ENCODE peak calls at places on chromosomes 5 and 9, in seven cellular contexts. One of them, this sample, is unnamed.

GRCh38 chr5:150245111-150245789 is 44.3 kb downstream of the CAMK2A start:
- DNase-seq in MM.1S: no peak
- DNase-seq in CD8-positive, alpha-beta T cell: no peak
- DNase-seq in AG09319: no peak
- DNase-seq in CD4-positive, alpha-beta T cell: no peak
- DNase-seq in PC-3: no peak
- DNase-seq in thoracic aorta: no peak
- DNase-seq in this sample: no peak

GRCh38 chr9:18857334-18857733 is 175.7 kb downstream of the SAXO1 start:
- DNase-seq in MM.1S: no peak
- DNase-seq in CD8-positive, alpha-beta T cell: no peak
- DNase-seq in AG09319: no peak
- DNase-seq in CD4-positive, alpha-beta T cell: no peak
- DNase-seq in PC-3: no peak
- DNase-seq in thoracic aorta: no peak
- DNase-seq in this sample: no peak

GRCh38 chr5:33999986-34000385 is 7.9 kb downstream of the AMACR start:
- DNase-seq in MM.1S: no peak
- DNase-seq in CD8-positive, alpha-beta T cell: no peak
- DNase-seq in AG09319: no peak
- DNase-seq in CD4-positive, alpha-beta T cell: no peak
- DNase-seq in PC-3: no peak
- DNase-seq in thoracic aorta: no peak
- DNase-seq in this sample: no peak

GRCh38 chr5:137446611-137447010 is 52.5 kb downstream of the SPOCK1 start:
- DNase-seq in MM.1S: no peak
- DNase-seq in CD8-positive, alpha-beta T cell: no peak
- DNase-seq in AG09319: no peak
- DNase-seq in CD4-positive, alpha-beta T cell: no peak
- DNase-seq in PC-3: no peak
- DNase-seq in thoracic aorta: no peak
- DNase-seq in this sample: no peak

GRCh38 chr5:65480306-65480865 is 1.3 kb downstream of the ADAMTS6 start:
- DNase-seq in MM.1S: peak
- DNase-seq in CD8-positive, alpha-beta T cell: peak
- DNase-seq in AG09319: peak
- DNase-seq in CD4-positive, alpha-beta T cell: peak
- DNase-seq in PC-3: peak
- DNase-seq in thoracic aorta: peak
- DNase-seq in this sample: no peak

GRCh38 chr9:114080773-114081440 is 2.8 kb upstream of the AMBP start:
- DNase-seq in MM.1S: no peak
- DNase-seq in CD8-positive, alpha-beta T cell: no peak
- DNase-seq in AG09319: no peak
- DNase-seq in CD4-positive, alpha-beta T cell: no peak
- DNase-seq in PC-3: peak
- DNase-seq in thoracic aorta: no peak
- DNase-seq in this sample: no peak

GRCh38 chr9:32430720-32431119 is 46.3 kb downstream of the ACO1 start:
- DNase-seq in MM.1S: no peak
- DNase-seq in CD8-positive, alpha-beta T cell: no peak
- DNase-seq in AG09319: peak
- DNase-seq in CD4-positive, alpha-beta T cell: no peak
- DNase-seq in PC-3: peak
- DNase-seq in thoracic aorta: no peak
- DNase-seq in this sample: no peak

GRCh38 chr5:146659961-146660360 is 144.0 kb upstream of the GPR151 start:
- DNase-seq in MM.1S: no peak
- DNase-seq in CD8-positive, alpha-beta T cell: no peak
- DNase-seq in AG09319: no peak
- DNase-seq in CD4-positive, alpha-beta T cell: no peak
- DNase-seq in PC-3: no peak
- DNase-seq in thoracic aorta: no peak
- DNase-seq in this sample: no peak

GRCh38 chr9:94937214-94937903 is 210.9 kb downstream of the AOPEP start:
- DNase-seq in MM.1S: no peak
- DNase-seq in CD8-positive, alpha-beta T cell: no peak
- DNase-seq in AG09319: peak
- DNase-seq in CD4-positive, alpha-beta T cell: no peak
- DNase-seq in PC-3: peak
- DNase-seq in thoracic aorta: no peak
- DNase-seq in this sample: no peak

GRCh38 chr9:18658764-18659705 is 185.1 kb downstream of the ADAMTSL1 start:
- DNase-seq in MM.1S: no peak
- DNase-seq in CD8-positive, alpha-beta T cell: no peak
- DNase-seq in AG09319: peak
- DNase-seq in CD4-positive, alpha-beta T cell: no peak
- DNase-seq in PC-3: peak
- DNase-seq in thoracic aorta: no peak
- DNase-seq in this sample: no peak

GRCh38 chr5:133969654-133970324 is 1.4 kb upstream of the C5orf15 start:
- DNase-seq in MM.1S: no peak
- DNase-seq in CD8-positive, alpha-beta T cell: no peak
- DNase-seq in AG09319: no peak
- DNase-seq in CD4-positive, alpha-beta T cell: no peak
- DNase-seq in PC-3: no peak
- DNase-seq in thoracic aorta: no peak
- DNase-seq in this sample: no peak

GRCh38 chr9:127548352-127548878 is 63.7 kb upstream of the STXBP1 start:
- DNase-seq in MM.1S: no peak
- DNase-seq in CD8-positive, alpha-beta T cell: no peak
- DNase-seq in AG09319: no peak
- DNase-seq in CD4-positive, alpha-beta T cell: no peak
- DNase-seq in PC-3: no peak
- DNase-seq in thoracic aorta: no peak
- DNase-seq in this sample: no peak

GRCh38 chr9:26527931-26528330 is 364.7 kb downstream of the CAAP1 start:
- DNase-seq in MM.1S: no peak
- DNase-seq in CD8-positive, alpha-beta T cell: no peak
- DNase-seq in AG09319: no peak
- DNase-seq in CD4-positive, alpha-beta T cell: no peak
- DNase-seq in PC-3: no peak
- DNase-seq in thoracic aorta: no peak
- DNase-seq in this sample: no peak

GRCh38 chr5:78317515-78317914 is 23.0 kb upstream of the AP3B1 start:
- DNase-seq in MM.1S: no peak
- DNase-seq in CD8-positive, alpha-beta T cell: no peak
- DNase-seq in AG09319: no peak
- DNase-seq in CD4-positive, alpha-beta T cell: no peak
- DNase-seq in PC-3: no peak
- DNase-seq in thoracic aorta: no peak
- DNase-seq in this sample: no peak

GRCh38 chr5:144318011-144318410 is 147.3 kb downstream of the KCTD16 start:
- DNase-seq in MM.1S: no peak
- DNase-seq in CD8-positive, alpha-beta T cell: no peak
- DNase-seq in AG09319: no peak
- DNase-seq in CD4-positive, alpha-beta T cell: no peak
- DNase-seq in PC-3: no peak
- DNase-seq in thoracic aorta: no peak
- DNase-seq in this sample: no peak

GRCh38 chr5:6483880-6484382 is 35.3 kb downstream of the UBE2QL1 start:
- DNase-seq in MM.1S: peak
- DNase-seq in CD8-positive, alpha-beta T cell: no peak
- DNase-seq in AG09319: no peak
- DNase-seq in CD4-positive, alpha-beta T cell: no peak
- DNase-seq in PC-3: no peak
- DNase-seq in thoracic aorta: no peak
- DNase-seq in this sample: no peak

GRCh38 chr9:13863112-13863511 is 450.8 kb downstream of the NFIB start:
- DNase-seq in MM.1S: no peak
- DNase-seq in CD8-positive, alpha-beta T cell: no peak
- DNase-seq in AG09319: no peak
- DNase-seq in CD4-positive, alpha-beta T cell: no peak
- DNase-seq in PC-3: no peak
- DNase-seq in thoracic aorta: peak
- DNase-seq in this sample: no peak

GRCh38 chr5:39716532-39716971 is 291.8 kb upstream of the DAB2 start:
- DNase-seq in MM.1S: peak
- DNase-seq in CD8-positive, alpha-beta T cell: no peak
- DNase-seq in AG09319: peak
- DNase-seq in CD4-positive, alpha-beta T cell: peak
- DNase-seq in PC-3: peak
- DNase-seq in thoracic aorta: no peak
- DNase-seq in this sample: no peak

GRCh38 chr5:21649969-21650368 is 1203.2 kb downstream of the CDH12 start:
- DNase-seq in MM.1S: no peak
- DNase-seq in CD8-positive, alpha-beta T cell: no peak
- DNase-seq in AG09319: no peak
- DNase-seq in CD4-positive, alpha-beta T cell: no peak
- DNase-seq in PC-3: peak
- DNase-seq in thoracic aorta: no peak
- DNase-seq in this sample: no peak

GRCh38 chr9:91411096-91411771 is 12.4 kb downstream of the NFIL3 start:
- DNase-seq in MM.1S: no peak
- DNase-seq in CD8-positive, alpha-beta T cell: no peak
- DNase-seq in AG09319: no peak
- DNase-seq in CD4-positive, alpha-beta T cell: no peak
- DNase-seq in PC-3: peak
- DNase-seq in thoracic aorta: no peak
- DNase-seq in this sample: no peak

GRCh38 chr5:40680741-40681350 is 1.1 kb downstream of the PTGER4 start:
- DNase-seq in MM.1S: no peak
- DNase-seq in CD8-positive, alpha-beta T cell: peak
- DNase-seq in AG09319: no peak
- DNase-seq in CD4-positive, alpha-beta T cell: peak
- DNase-seq in PC-3: no peak
- DNase-seq in thoracic aorta: no peak
- DNase-seq in this sample: no peak

GRCh38 chr5:67490543-67491321 is 294.1 kb upstream of the CD180 start:
- DNase-seq in MM.1S: no peak
- DNase-seq in CD8-positive, alpha-beta T cell: no peak
- DNase-seq in AG09319: no peak
- DNase-seq in CD4-positive, alpha-beta T cell: no peak
- DNase-seq in PC-3: no peak
- DNase-seq in thoracic aorta: no peak
- DNase-seq in this sample: no peak

GRCh38 chr9:15386465-15386864 is 36.2 kb upstream of the SNAPC3 start:
- DNase-seq in MM.1S: no peak
- DNase-seq in CD8-positive, alpha-beta T cell: no peak
- DNase-seq in AG09319: no peak
- DNase-seq in CD4-positive, alpha-beta T cell: no peak
- DNase-seq in PC-3: no peak
- DNase-seq in thoracic aorta: no peak
- DNase-seq in this sample: no peak

GRCh38 chr5:2176581-2176980 is 293.9 kb upstream of the IRX4 start:
- DNase-seq in MM.1S: no peak
- DNase-seq in CD8-positive, alpha-beta T cell: no peak
- DNase-seq in AG09319: no peak
- DNase-seq in CD4-positive, alpha-beta T cell: no peak
- DNase-seq in PC-3: peak
- DNase-seq in thoracic aorta: no peak
- DNase-seq in this sample: no peak

GRCh38 chr5:41961736-41962135 is 36.7 kb downstream of the FBXO4 start:
- DNase-seq in MM.1S: no peak
- DNase-seq in CD8-positive, alpha-beta T cell: no peak
- DNase-seq in AG09319: no peak
- DNase-seq in CD4-positive, alpha-beta T cell: no peak
- DNase-seq in PC-3: no peak
- DNase-seq in thoracic aorta: no peak
- DNase-seq in this sample: no peak

GRCh38 chr5:74903165-74903787 is 37.1 kb upstream of the FAM169A start:
- DNase-seq in MM.1S: peak
- DNase-seq in CD8-positive, alpha-beta T cell: no peak
- DNase-seq in AG09319: no peak
- DNase-seq in CD4-positive, alpha-beta T cell: no peak
- DNase-seq in PC-3: peak
- DNase-seq in thoracic aorta: no peak
- DNase-seq in this sample: no peak

GRCh38 chr5:175410926-175411325 is 33.1 kb downstream of the DRD1 start:
- DNase-seq in MM.1S: no peak
- DNase-seq in CD8-positive, alpha-beta T cell: no peak
- DNase-seq in AG09319: no peak
- DNase-seq in CD4-positive, alpha-beta T cell: no peak
- DNase-seq in PC-3: no peak
- DNase-seq in thoracic aorta: no peak
- DNase-seq in this sample: no peak

DNA sequence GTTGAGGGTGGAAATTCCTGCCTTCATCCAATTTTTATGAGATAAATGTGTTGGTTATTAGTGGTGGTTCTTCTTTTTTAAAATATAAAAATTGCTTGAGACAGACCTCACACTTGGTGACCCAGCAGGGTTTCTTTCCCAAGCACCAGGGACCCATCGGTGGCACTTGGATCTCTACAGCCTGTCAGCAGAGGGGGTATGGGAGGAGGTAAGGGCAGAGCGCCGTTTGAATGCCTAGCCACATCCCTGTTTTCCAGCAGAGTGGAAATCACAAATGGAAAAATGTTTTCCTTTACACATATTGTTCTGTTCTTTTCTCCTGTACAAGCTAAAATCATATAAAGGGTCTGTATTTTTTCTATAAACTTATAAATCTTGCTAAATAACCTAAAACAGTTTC is 248.0 kb downstream of the NR3C1 start:
- DNase-seq in MM.1S: no peak
- DNase-seq in CD8-positive, alpha-beta T cell: no peak
- DNase-seq in AG09319: no peak
- DNase-seq in CD4-positive, alpha-beta T cell: no peak
- DNase-seq in PC-3: no peak
- DNase-seq in thoracic aorta: no peak
- DNase-seq in this sample: no peak
- TF ChIP-seq CTCF in MM.1S: no peak
- TF ChIP-seq CTCF in CD8-positive, alpha-beta T cell: no peak
- TF ChIP-seq CTCF in AG09319: peak
- TF ChIP-seq CTCF in CD4-positive, alpha-beta T cell: no peak
- TF ChIP-seq CTCF in PC-3: no peak
- TF ChIP-seq CTCF in thoracic aorta: no peak
- TF ChIP-seq CTCF in this sample: no peak

GRCh38 chr5:160970605-160971191 is 118.7 kb upstream of the ATP10B start:
- DNase-seq in MM.1S: no peak
- DNase-seq in CD8-positive, alpha-beta T cell: no peak
- DNase-seq in AG09319: no peak
- DNase-seq in CD4-positive, alpha-beta T cell: no peak
- DNase-seq in PC-3: no peak
- DNase-seq in thoracic aorta: no peak
- DNase-seq in this sample: no peak
- TF ChIP-seq CTCF in MM.1S: peak
- TF ChIP-seq CTCF in CD8-positive, alpha-beta T cell: no peak
- TF ChIP-seq CTCF in AG09319: no peak
- TF ChIP-seq CTCF in CD4-positive, alpha-beta T cell: no peak
- TF ChIP-seq CTCF in PC-3: peak
- TF ChIP-seq CTCF in thoracic aorta: no peak
- TF ChIP-seq CTCF in this sample: peak

GRCh38 chr9:77291714-77292113 is 114.4 kb downstream of the VPS13A start:
- DNase-seq in MM.1S: no peak
- DNase-seq in CD8-positive, alpha-beta T cell: no peak
- DNase-seq in AG09319: no peak
- DNase-seq in CD4-positive, alpha-beta T cell: no peak
- DNase-seq in PC-3: peak
- DNase-seq in thoracic aorta: no peak
- DNase-seq in this sample: no peak
- TF ChIP-seq CTCF in MM.1S: peak
- TF ChIP-seq CTCF in CD8-positive, alpha-beta T cell: no peak
- TF ChIP-seq CTCF in AG09319: peak
- TF ChIP-seq CTCF in CD4-positive, alpha-beta T cell: no peak
- TF ChIP-seq CTCF in PC-3: peak
- TF ChIP-seq CTCF in thoracic aorta: no peak
- TF ChIP-seq CTCF in this sample: no peak

DNA sequence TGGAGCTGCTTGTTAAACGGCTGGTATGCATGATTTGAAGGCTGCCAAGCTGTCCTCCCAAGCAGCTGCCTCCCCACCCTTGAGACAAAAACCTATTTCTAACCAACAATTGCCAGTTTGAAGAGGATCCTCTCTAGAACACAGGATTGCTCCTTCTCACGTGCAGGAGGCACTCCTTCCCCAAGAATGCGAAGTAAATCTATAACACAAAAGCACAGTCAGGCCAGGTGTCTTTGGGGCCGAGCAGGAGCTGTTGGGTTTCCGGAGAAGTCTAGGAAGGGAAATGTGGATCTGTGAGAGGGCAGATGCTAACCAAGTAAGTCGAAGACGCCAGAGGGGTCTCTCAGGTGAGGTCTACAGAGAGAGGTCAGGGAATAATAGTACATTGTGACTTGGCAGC is 35.4 kb upstream of the GNPDA1 start:
- DNase-seq in MM.1S: no peak
- DNase-seq in CD8-positive, alpha-beta T cell: no peak
- DNase-seq in AG09319: no peak
- DNase-seq in CD4-positive, alpha-beta T cell: no peak
- DNase-seq in PC-3: no peak
- DNase-seq in thoracic aorta: no peak
- DNase-seq in this sample: no peak
- TF ChIP-seq CTCF in MM.1S: no peak
- TF ChIP-seq CTCF in CD8-positive, alpha-beta T cell: no peak
- TF ChIP-seq CTCF in AG09319: no peak
- TF ChIP-seq CTCF in CD4-positive, alpha-beta T cell: no peak
- TF ChIP-seq CTCF in PC-3: no peak
- TF ChIP-seq CTCF in thoracic aorta: no peak
- TF ChIP-seq CTCF in this sample: no peak

This sample was measured in D721Med.